ENCODE peak calls at places on chromosome 3, in six cellular contexts. One of them, this sample, is unnamed.

GRCh38 chr3:139548801-139549200 is 9.3 kb upstream of the RBP1 start:
- DNase-seq in NCI-H2081: no peak
- DNase-seq in Peyer's patch: no peak
- DNase-seq in SHP77: no peak
- DNase-seq in HT1080: no peak
- DNase-seq in neural crest cell: no peak
- DNase-seq in this sample: no peak

GRCh38 chr3:63912768-63913588 is 795 bp upstream of the SCAANT1 start:
- DNase-seq in NCI-H2081: no peak
- DNase-seq in Peyer's patch: peak
- DNase-seq in SHP77: no peak
- DNase-seq in HT1080: peak
- DNase-seq in neural crest cell: no peak
- DNase-seq in this sample: no peak

GRCh38 chr3:48847053-48847585 is 555 bp downstream of the PRKAR2A start:
- DNase-seq in NCI-H2081: peak
- DNase-seq in Peyer's patch: peak
- DNase-seq in SHP77: peak
- DNase-seq in HT1080: peak
- DNase-seq in neural crest cell: peak
- DNase-seq in this sample: peak

GRCh38 chr3:131616719-131617118 is 113.9 kb upstream of the MRPL3 start:
- DNase-seq in NCI-H2081: no peak
- DNase-seq in Peyer's patch: no peak
- DNase-seq in SHP77: no peak
- DNase-seq in HT1080: no peak
- DNase-seq in neural crest cell: no peak
- DNase-seq in this sample: no peak

GRCh38 chr3:121627622-121628021 is 33.1 kb downstream of the HCLS1 start:
- DNase-seq in NCI-H2081: no peak
- DNase-seq in Peyer's patch: no peak
- DNase-seq in SHP77: no peak
- DNase-seq in HT1080: no peak
- DNase-seq in neural crest cell: no peak
- DNase-seq in this sample: no peak

GRCh38 chr3:117059990-117060338 is 350.4 kb downstream of the TUSC7 start:
- DNase-seq in NCI-H2081: no peak
- DNase-seq in Peyer's patch: no peak
- DNase-seq in SHP77: peak
- DNase-seq in HT1080: no peak
- DNase-seq in neural crest cell: no peak
- DNase-seq in this sample: peak

GRCh38 chr3:190972840-190973270 is 110.4 kb upstream of the GMNC start:
- DNase-seq in NCI-H2081: no peak
- DNase-seq in Peyer's patch: no peak
- DNase-seq in SHP77: no peak
- DNase-seq in HT1080: peak
- DNase-seq in neural crest cell: no peak
- DNase-seq in this sample: no peak

GRCh38 chr3:72145506-72146380 is 360.8 kb upstream of the PROK2 start:
- DNase-seq in NCI-H2081: no peak
- DNase-seq in Peyer's patch: no peak
- DNase-seq in SHP77: no peak
- DNase-seq in HT1080: peak
- DNase-seq in neural crest cell: no peak
- DNase-seq in this sample: no peak